ENCODE peak calls at places on chromosome 6, in nine cellular contexts. V, Y, T, W, U, G, E, F and H are unnamed samples.

GRCh38 chr6:156552849-156553248 is 224.3 kb upstream of the ARID1B start:
- DNase-seq in W (no peak), G (no peak), E (no peak), U (no peak), V (no peak), F (no peak), T (no peak), Y (no peak), H (no peak)

GRCh38 chr6:18293192-18293904 is 29.0 kb upstream of the DEK start:
- DNase-seq in F (no peak), G (no peak), T (no peak), E (peak), W (no peak), V (no peak), Y (peak), U (peak), H (no peak)

GRCh38 chr6:87213364-87213763 is 58.0 kb downstream of the ZNF292 start:
- DNase-seq in G (no peak), W (no peak), U (no peak), F (no peak), T (no peak), Y (no peak), V (no peak), E (no peak), H (no peak)

GRCh38 chr6:21595951-21596378 is 2.4 kb downstream of the SOX4 start:
- DNase-seq in T (no peak), Y (no peak), U (no peak), E (no peak), W (peak), G (no peak), F (no peak), V (peak), H (no peak)

GRCh38 chr6:28940294-28940858 is 16.6 kb upstream of the TRIM27 start:
- DNase-seq in Y (no peak), G (no peak), E (no peak), F (no peak), T (peak), W (peak), V (peak), U (no peak), H (no peak)

GRCh38 chr6:117481926-117482239 is 591 bp upstream of the DCBLD1 start:
- DNase-seq in T (no peak), E (no peak), W (peak), F (no peak), G (no peak), V (no peak), U (no peak), Y (no peak), H (no peak)

GRCh38 chr6:151695181-151695580 is 112.3 kb upstream of the ESR1 start:
- DNase-seq in E (no peak), F (no peak), Y (no peak), T (no peak), G (no peak), W (no peak), U (no peak), V (no peak), H (no peak)

GRCh38 chr6:46305833-46306232 is 135.1 kb upstream of the ENPP5 start:
- DNase-seq in Y (no peak), F (no peak), G (no peak), U (no peak), W (no peak), T (no peak), E (no peak), V (no peak), H (no peak)

GRCh38 chr6:25007269-25007699 is 71.5 kb upstream of the RIPOR2 start:
- DNase-seq in W (no peak), F (no peak), Y (no peak), V (no peak), E (no peak), T (no peak), U (no peak), G (no peak), H (no peak)

GRCh38 chr6:118787746-118788419 is 106.1 kb upstream of the ASF1A start:
- DNase-seq in V (no peak), F (no peak), G (no peak), E (no peak), W (no peak), T (no peak), Y (no peak), U (no peak), H (no peak)

GRCh38 chr6:37171970-37172812 is 2.2 kb downstream of the PIM1 start:
- DNase-seq in U (peak), E (peak), T (peak), Y (peak), V (peak), W (peak), G (peak), F (peak), H (peak)

GRCh38 chr6:37169458-37170272 is at the start of gene PIM1:
- DNase-seq in Y (peak), W (peak), V (peak), F (peak), U (peak), E (peak), T (peak), G (peak), H (peak)

GRCh38 chr6:37168809-37169457 is 1.0 kb upstream of the PIM1 start:
- DNase-seq in V (peak), G (peak), E (no peak), W (no peak), F (no peak), Y (no peak), U (no peak), T (peak), H (no peak)

GRCh38 chr6:37171141-37171969 is 1.4 kb downstream of the PIM1 start:
- DNase-seq in E (peak), U (peak), T (peak), W (peak), F (peak), Y (peak), G (no peak), V (peak), H (no peak)

GRCh38 chr6:37170273-37171140 is 555 bp downstream of the PIM1 start:
- DNase-seq in E (peak), G (peak), T (peak), Y (peak), U (no peak), V (peak), W (peak), F (peak), H (no peak)
- TF ChIP-seq CTCF in E (peak), G (peak), T (peak), Y (peak), U (peak), V (peak), W (peak), F (peak), H (no peak)

GRCh38 chr6:36095497-36096391 is 34.6 kb upstream of the MAPK13 start:
- DNase-seq in T (no peak), Y (no peak), F (peak), V (no peak), E (no peak), G (no peak), U (no peak), W (no peak), H (no peak)
- TF ChIP-seq CTCF in T (peak), Y (no peak), F (no peak), V (no peak), E (no peak), G (no peak), U (no peak), W (no peak), H (no peak)

DNA sequence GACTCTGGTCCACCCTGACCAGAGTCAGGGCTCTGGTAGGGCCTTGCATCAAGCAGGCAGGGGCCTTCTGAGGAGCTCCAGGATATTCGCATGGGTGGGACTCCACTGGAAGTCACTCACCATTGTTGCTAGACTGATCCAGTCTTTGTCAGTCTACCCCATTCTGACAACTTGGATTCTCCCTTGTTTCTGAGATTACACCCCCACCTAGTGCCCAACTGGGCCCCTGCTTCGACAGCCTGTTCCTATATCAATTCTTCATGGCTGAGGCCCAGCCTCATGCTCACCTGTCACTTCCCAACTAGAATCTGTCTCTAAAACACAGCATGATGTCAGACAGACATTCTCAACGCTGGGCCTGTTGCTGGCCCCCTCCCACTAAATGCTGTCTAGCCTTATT is 5.2 kb downstream of the SLC35D3 start:
- DNase-seq in W (peak), G (peak), F (no peak), V (peak), T (no peak), E (peak), U (no peak), Y (peak), H (no peak)
- TF ChIP-seq CTCF in W (peak), G (peak), F (no peak), V (peak), T (peak), E (peak), U (peak), Y (peak), H (peak)

GRCh38 chr6:10381133-10381829 is 33.6 kb downstream of the TFAP2A start:
- DNase-seq in G (no peak), U (no peak), V (no peak), T (no peak), W (peak), E (no peak), F (no peak), Y (no peak), H (no peak)
- TF ChIP-seq CTCF in G (no peak), U (no peak), V (peak), T (no peak), W (peak), E (no peak), F (no peak), Y (peak), H (no peak)

DNA sequence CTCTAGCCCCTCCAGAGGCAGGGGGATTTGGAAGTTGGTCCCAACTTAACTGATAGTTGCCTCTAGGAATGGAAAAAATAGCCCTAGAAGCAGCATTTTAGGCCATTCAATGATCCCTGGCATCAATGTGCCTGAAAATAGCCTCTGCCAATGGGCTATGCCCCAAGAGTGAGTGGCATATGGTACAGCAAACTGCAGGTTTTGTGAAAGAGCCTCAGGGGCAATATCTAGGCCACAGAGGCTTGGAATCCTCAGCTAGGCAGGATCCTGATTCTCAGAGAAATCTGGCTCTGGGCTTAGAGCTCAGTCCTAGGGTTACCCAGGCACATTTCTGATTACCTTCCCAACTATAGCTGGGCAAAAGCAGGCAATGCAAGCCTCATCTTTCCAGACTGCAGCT is 104.4 kb upstream of the MOCS1 start:
- DNase-seq in V (no peak), G (no peak), F (no peak), Y (no peak), E (no peak), W (no peak), T (no peak), U (no peak), H (no peak)
- TF ChIP-seq CTCF in V (no peak), G (no peak), F (no peak), Y (no peak), E (no peak), W (no peak), T (no peak), U (no peak), H (no peak)

DNA sequence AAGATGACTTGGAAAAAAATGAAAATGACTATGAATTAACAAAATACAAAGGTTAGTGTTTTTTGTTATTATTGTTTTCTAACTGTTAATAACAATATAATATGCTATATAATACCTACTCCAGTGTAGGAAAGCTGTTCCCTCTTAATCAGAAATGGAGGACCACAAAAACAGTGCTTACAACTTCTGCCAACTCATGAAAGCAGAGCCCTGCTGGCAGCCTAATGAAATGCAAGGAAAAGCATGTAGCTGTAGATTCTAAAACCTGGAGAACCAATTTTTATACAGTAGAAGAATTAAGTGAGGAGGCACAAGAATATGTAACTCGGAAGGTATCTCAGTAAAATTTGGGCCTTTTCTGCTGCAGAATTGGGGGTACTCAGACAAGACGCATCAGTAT is 29.4 kb downstream of the PHIP start:
- DNase-seq in F (no peak), G (peak), V (peak), W (peak), U (peak), E (peak), Y (peak), T (no peak), H (no peak)
- TF ChIP-seq CTCF in F (peak), G (no peak), V (peak), W (peak), U (peak), E (peak), Y (peak), T (peak), H (peak)

GRCh38 chr6:32153252-32153834 is 598 bp upstream of the PPT2 start:
- DNase-seq in E (peak), W (peak), G (peak), V (peak), U (no peak), T (no peak), F (no peak), Y (peak), H (no peak)

GRCh38 chr6:32153835-32154513 is at the start of gene PPT2:
- DNase-seq in Y (peak), W (peak), T (peak), V (peak), F (peak), G (peak), U (peak), E (peak), H (peak)

GRCh38 chr6:32152414-32153251 is 894 bp upstream of the PRRT1 start:
- DNase-seq in U (peak), W (peak), T (no peak), F (no peak), E (peak), Y (peak), G (no peak), V (peak), H (no peak)

GRCh38 chr6:32156891-32157290 is 3.0 kb downstream of the PPT2 start:
- DNase-seq in G (no peak), F (no peak), U (no peak), Y (no peak), V (no peak), W (no peak), E (no peak), T (no peak), H (no peak)

DNA sequence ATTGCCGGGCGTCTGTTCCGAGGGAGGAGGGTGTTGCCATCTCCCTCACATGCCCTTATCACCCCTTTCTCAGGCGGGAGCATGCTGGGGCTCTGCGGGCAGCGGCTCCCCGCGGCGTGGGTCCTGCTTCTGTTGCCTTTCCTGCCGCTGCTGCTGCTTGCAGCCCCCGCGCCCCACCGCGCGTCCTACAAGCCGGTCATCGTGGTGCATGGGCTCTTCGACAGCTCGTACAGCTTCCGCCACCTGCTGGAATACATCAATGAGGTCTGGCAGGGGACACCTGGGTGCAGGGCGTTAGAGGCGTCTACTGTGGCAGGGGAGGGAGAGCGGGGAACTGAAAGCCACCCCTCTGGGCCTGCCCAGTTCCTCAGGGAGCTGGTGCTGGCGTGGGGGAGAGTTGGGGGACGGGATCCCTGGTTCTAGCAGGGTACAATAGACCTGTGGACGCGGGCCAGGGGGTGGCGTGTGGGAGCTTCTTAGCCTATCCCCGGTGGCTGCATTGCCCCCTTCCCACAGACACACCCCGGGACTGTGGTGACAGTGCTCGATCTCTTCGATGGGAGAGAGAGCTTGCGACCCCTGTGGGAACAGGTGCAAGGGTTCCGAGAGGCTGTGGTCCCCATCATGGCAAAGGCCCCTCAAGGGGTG is 697 bp downstream of the PPT2 start:
- DNase-seq in F (peak), U (peak), T (peak), W (peak), G (peak), Y (peak), V (peak), E (peak), H (no peak)
- TF ChIP-seq CTCF in F (peak), U (peak), T (peak), W (peak), G (peak), Y (peak), V (peak), E (peak), H (peak)

DNA sequence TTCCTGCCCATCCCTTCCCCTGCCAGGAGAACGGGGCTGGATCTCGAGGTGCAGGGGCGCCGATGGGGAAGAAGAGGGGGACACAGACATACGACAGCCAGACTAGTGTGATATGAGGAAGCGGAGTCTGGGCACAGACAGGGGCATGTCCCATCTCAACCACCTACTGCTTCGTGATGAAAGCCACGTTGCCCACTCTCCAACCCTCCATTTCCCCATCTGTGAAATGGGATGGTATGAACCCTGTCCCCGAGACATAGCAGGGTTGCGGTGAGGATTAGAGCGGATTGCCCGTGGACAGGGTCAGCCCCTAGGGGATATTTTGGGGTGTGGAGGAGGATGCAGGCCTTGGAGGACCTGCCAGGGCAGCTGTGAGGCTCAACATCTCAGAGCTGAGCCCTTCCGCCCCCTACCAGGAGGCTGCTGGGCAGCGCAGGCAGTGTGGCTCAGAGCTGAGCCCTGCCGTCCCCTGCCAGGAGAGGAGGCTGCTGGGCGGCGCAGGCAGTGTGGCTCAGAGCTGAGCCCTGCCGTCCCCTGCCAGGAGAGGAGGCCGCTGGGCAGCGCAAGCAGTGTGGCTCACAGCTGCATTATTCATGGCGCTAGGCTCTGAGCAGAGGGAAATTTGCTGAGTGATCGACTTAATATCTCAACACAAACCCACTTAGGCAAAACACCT is 71.7 kb downstream of the GRM4 start:
- DNase-seq in F (no peak), W (peak), Y (no peak), G (no peak), V (no peak), T (no peak), U (no peak), E (no peak), H (no peak)
- TF ChIP-seq CTCF in F (no peak), W (peak), Y (peak), G (no peak), V (no peak), T (no peak), U (no peak), E (no peak), H (no peak)

GRCh38 chr6:148343383-148343782 is 745 bp downstream of the SASH1 start:
- DNase-seq in U (no peak), T (no peak), Y (no peak), V (no peak), E (no peak), G (no peak), W (no peak), F (no peak), H (no peak)
- TF ChIP-seq CTCF in U (no peak), T (no peak), Y (no peak), V (no peak), E (no peak), G (no peak), W (no peak), F (peak), H (no peak)